ENCODE peak calls at places on chromosomes 6 and 20, in six cellular contexts. F is transverse colon, O is fibroblast of lung, C is pancreas, U is HFFc6, X is B cell. A is an unnamed sample.
A peak's percentile ranks its signal among the peaks of the same experiment; 100 is the strongest.

GRCh38 chr6:116011520-116011919 is 49.2 kb downstream of the FRK start:
- DNase-seq in F (peak; percentile 43), O (no peak), C (no peak), U (no peak), X (no peak), A (peak; percentile 45)

GRCh38 chr6:12718025-12718424 is 1.5 kb downstream of the PHACTR1 start:
- DNase-seq in F (no peak), O (no peak), C (no peak), U (peak; percentile 5), X (no peak), A (no peak)

GRCh38 chr6:84136364-84137050 is 90.9 kb downstream of the CEP162 start:
- DNase-seq in F (no peak), O (peak; percentile 50), C (no peak), U (no peak), X (no peak), A (no peak)

GRCh38 chr6:73733791-73734190 is 37.8 kb downstream of the CD109 start:
- DNase-seq in F (no peak), O (no peak), C (no peak), U (no peak), X (no peak), A (no peak)

GRCh38 chr6:139680819-139681218 is 306.4 kb upstream of the CITED2 start:
- DNase-seq in F (no peak), O (no peak), C (no peak), U (no peak), X (no peak), A (peak; percentile 1)

GRCh38 chr6:124055986-124056385 is 252.3 kb downstream of the NKAIN2 start:
- DNase-seq in F (no peak), O (no peak), C (no peak), U (no peak), X (no peak), A (no peak)

GRCh38 chr20:38726849-38727601 is 2.7 kb downstream of the SLC32A1 start:
- DNase-seq in F (no peak), O (peak; percentile 15), C (no peak), U (no peak), X (peak; percentile 56), A (peak; percentile 50)

GRCh38 chr6:74170118-74170517 is 474.1 kb downstream of the CD109 start:
- DNase-seq in F (no peak), O (peak; percentile 91), C (no peak), U (peak; percentile 66), X (no peak), A (no peak)

GRCh38 chr6:84645000-84645399 is 119.4 kb downstream of the TBX18 start:
- DNase-seq in F (no peak), O (peak; percentile 59), C (no peak), U (peak; percentile 70), X (no peak), A (no peak)

GRCh38 chr20:25654487-25654886 is 30.7 kb upstream of the NANP start:
- DNase-seq in F (no peak), O (no peak), C (no peak), U (no peak), X (no peak), A (no peak)

DNA sequence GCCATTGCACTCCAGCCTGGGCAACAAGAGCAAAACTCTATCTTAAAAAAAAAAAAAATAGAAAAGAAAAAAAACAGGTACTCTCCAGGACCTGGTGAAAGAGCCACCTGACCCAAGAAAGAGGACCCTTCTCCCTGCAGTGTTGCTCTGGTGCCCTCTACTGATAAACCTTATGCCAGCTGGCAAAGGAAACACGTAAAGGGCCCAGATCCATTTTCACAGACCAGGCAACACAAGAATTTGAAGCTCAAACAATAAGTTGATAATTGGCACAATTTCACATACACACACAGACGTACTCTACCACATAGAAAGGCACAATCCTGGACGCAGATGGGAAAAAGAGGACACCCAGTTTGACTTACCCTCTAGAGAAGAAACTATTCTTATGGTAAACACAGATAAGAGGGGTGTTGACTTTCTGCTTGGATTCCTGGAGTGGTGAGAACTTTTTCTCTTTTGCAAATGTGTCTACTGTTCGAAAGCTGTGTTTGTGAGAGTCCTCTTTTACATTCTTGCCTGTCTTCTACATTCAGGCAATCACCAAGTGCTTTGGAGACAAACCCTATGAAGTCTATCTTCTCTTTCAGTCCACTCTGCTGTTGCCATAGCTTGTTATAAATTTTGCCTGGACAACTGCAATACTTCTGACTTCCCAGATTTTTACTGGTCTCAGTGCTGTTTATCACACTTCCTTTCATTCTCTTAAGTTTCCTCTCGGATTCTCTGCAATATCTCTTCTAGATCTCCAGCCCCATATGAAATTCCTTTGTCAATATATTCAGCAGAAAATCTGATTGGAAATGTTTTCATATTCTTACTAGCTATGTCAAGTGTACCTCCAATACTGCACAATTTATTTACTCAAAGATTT is 6.4 kb upstream of the SNRPB start:
- DNase-seq in F (no peak), O (no peak), C (no peak), U (no peak), X (no peak), A (no peak)
- TF ChIP-seq CTCF in F (no peak), O (no peak), C (no peak), U (peak; percentile 35), X (no peak), A (peak; percentile 27)

GRCh38 chr20:41889125-41889870 is 271.1 kb upstream of the CHD6 start:
- DNase-seq in F (no peak), O (no peak), C (no peak), U (no peak), X (no peak), A (no peak)
- TF ChIP-seq CTCF in F (no peak), O (no peak), C (no peak), U (no peak), X (no peak), A (peak; percentile 24)

DNA sequence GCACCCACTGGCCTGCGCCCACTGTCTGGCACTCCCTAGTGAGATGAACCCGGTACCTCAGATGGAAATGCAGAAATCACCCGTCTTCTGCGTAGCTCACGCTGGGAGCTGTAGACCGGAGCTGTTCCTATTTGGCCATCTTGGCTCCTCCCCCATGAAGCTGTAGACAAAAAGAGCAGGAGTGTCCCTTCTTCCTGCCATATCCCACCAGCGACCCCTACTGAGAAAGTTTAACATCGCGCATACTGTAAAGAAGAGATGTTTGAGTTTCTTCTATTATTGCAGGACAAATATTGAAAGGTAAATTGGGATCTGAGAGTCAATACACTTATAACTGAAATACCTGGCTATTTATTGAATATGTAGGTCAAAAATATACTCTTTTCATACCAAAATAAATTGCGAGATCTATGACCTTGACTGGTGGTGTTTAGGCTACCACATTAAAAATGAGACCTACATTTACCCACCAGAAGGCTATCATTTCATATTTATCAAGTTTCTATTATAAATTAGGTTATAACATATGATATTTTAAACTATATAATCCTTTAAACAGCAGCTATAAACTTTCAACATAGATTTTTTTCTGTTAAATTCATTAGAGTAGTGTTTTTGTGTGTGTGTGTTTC is 586.3 kb downstream of the HTR1B start:
- DNase-seq in F (peak; percentile 33), O (peak; percentile 6), C (peak; percentile 39), U (no peak), X (no peak), A (no peak)
- TF ChIP-seq CTCF in F (peak; percentile 44), O (no peak), C (peak; percentile 19), U (no peak), X (no peak), A (no peak)

DNA sequence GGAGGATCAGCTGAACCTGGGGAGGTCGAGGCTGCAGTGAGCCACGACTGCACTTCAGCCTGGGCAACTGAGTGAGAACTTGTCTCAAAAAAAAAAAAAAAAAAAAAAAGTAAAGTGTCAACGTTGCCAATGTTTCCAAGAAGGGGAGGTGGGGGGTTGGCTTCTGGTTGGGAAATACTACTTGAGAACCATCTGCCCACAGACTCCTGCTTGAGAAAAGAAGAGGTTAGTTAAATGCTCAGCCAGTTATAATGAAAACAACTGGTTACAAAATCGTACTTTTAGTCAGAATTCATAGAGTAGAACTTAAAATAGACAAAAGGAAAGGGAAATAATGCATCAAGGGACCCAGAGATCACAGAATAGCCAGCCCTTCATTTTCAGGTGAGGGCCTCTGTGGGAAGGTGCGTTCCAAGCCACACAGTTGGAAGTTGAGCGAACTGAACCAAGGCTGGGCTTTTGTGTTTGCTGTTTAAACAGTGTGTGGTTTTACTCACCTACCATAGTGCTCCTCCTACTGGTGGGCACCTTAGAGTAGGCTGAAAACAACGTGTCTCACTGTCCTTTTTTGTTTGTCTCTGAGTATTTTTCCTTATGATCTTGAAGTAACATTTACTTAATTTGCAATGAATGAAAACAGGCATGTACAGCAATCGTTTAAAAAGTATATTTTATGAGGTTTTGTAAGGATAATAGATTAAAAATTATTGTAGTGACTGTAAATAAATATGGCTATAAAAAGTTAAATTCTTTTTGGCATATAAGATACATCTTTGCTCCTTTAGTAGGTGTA is 200.7 kb downstream of the BCAS1 start:
- DNase-seq in F (peak; percentile 84), O (peak; percentile 82), C (peak; percentile 61), U (peak; percentile 53), X (peak; percentile 84), A (peak; percentile 58)
- TF ChIP-seq CTCF in F (peak; percentile 95), O (peak; percentile 92), C (peak; percentile 51), U (peak; percentile 88), X (peak; percentile 89), A (peak; percentile 83)

GRCh38 chr20:3446779-3447178 is 24.0 kb upstream of the ATRN start:
- DNase-seq in F (no peak), O (no peak), C (no peak), U (no peak), X (no peak), A (no peak)
- TF ChIP-seq CTCF in F (no peak), O (no peak), C (no peak), U (no peak), X (no peak), A (no peak)